ENCODE peak calls at places on chromosomes 5 and 9, in four cellular contexts. M is GM12878, I is transverse colon, J is stomach. U is an unnamed sample.

GRCh38 chr5:105695916-105696315 is 1974.8 kb downstream of the EFNA5 start:
- DNase-seq in J (no peak), M (no peak), I (no peak), U (no peak)

GRCh38 chr9:128047231-128047630 is 19.9 kb downstream of the NAIF1 start:
- DNase-seq in J (no peak), I (no peak), M (no peak), U (no peak)

GRCh38 chr9:17926246-17926645 is 347.4 kb downstream of the SH3GL2 start:
- DNase-seq in M (no peak), I (no peak), J (no peak), U (no peak)

GRCh38 chr5:96714951-96715451 is 52.8 kb downstream of the CAST start:
- DNase-seq in I (peak; percentile 75), J (peak; percentile 63), M (no peak), U (peak; percentile 73)

GRCh38 chr9:110918316-110919054 is 119.8 kb downstream of the LPAR1 start:
- DNase-seq in M (no peak), I (no peak), J (no peak), U (no peak)

GRCh38 chr5:126445502-126446174 is 22.4 kb downstream of the GRAMD2B start:
- DNase-seq in M (no peak), I (no peak), J (no peak), U (no peak)

GRCh38 chr5:56588636-56589485 is 226.5 kb upstream of the MAP3K1 start:
- DNase-seq in M (peak; percentile 78), J (peak; percentile 32), I (peak; percentile 78), U (peak; percentile 74)

GRCh38 chr5:174084691-174085154 is 39.2 kb downstream of the NSG2 start:
- DNase-seq in J (no peak), I (no peak), M (no peak), U (no peak)

GRCh38 chr9:115923903-115924668 is 229.5 kb upstream of the PAPPA start:
- DNase-seq in I (peak; percentile 7), J (no peak), M (no peak), U (no peak)

GRCh38 chr9:114409103-114409780 is 21.5 kb upstream of the AKNA start:
- DNase-seq in I (no peak), J (no peak), M (no peak), U (no peak)

GRCh38 chr9:71910602-71911060 is 362 bp downstream of the ABHD17B start:
- DNase-seq in I (no peak), M (no peak), J (no peak), U (no peak)

GRCh38 chr9:37293664-37294524 is 128.6 kb upstream of the GRHPR start:
- DNase-seq in M (peak; percentile 91), I (no peak), J (no peak), U (no peak)

GRCh38 chr9:2809692-2810423 is 34.0 kb downstream of the PUM3 start:
- DNase-seq in I (no peak), J (no peak), M (no peak), U (no peak)

GRCh38 chr9:133887540-133888047 is 104.5 kb downstream of the VAV2 start:
- DNase-seq in I (no peak), J (no peak), M (no peak), U (no peak)

GRCh38 chr9:133888779-133889491 is 103.2 kb downstream of the VAV2 start:
- DNase-seq in I (no peak), M (no peak), J (no peak), U (no peak)

GRCh38 chr9:133889498-133890301 is 102.4 kb downstream of the VAV2 start:
- DNase-seq in J (no peak), M (no peak), I (no peak), U (no peak)

GRCh38 chr9:133886563-133887501 is 105.3 kb downstream of the VAV2 start:
- DNase-seq in M (no peak), J (no peak), I (no peak), U (no peak)

DNA sequence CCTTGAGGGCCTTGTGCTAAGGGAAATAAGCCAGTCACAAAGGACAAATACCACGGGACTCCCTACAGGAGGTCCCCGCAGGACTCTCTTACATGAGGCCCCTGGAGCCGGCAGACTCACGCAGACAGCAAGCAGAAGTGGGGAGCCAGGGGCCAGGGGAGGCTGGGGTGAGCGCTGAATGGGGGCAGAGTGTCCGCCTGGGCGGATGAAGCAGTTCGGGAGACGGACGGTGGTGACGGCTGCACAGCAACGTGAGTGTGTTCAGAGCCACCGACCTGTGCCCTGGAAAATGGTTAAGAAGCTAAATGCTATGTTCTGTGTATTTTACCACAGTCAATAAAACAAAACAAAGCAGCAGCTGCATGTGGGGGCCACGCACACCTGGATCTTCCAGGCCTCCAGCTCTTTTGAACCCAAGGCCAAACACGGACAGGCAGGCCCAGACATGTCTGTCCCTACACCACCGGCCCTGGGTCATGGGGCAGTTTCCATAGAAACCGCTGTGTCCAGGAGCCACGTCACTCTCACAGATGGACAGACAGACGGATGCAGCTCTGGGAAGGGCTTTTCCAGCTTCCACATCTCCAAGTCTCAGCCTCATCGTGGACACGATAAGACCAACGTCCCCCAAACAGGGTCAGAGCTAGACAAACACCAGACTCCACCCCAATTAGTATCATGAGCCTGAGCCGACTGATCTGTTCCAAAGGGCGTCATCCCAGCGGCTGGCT is 103.9 kb downstream of the VAV2 start:
- DNase-seq in M (no peak), I (no peak), J (no peak), U (no peak)
- TF ChIP-seq EP300 in M (no peak), I (no peak), J (no peak), U (no peak)

GRCh38 chr5:72171667-72172066 is 64.4 kb downstream of the MAP1B start:
- DNase-seq in J (no peak), M (no peak), I (no peak), U (no peak)
- TF ChIP-seq POLR2AphosphoS5 in J (no peak), M (no peak), I (no peak), U (no peak)

DNA sequence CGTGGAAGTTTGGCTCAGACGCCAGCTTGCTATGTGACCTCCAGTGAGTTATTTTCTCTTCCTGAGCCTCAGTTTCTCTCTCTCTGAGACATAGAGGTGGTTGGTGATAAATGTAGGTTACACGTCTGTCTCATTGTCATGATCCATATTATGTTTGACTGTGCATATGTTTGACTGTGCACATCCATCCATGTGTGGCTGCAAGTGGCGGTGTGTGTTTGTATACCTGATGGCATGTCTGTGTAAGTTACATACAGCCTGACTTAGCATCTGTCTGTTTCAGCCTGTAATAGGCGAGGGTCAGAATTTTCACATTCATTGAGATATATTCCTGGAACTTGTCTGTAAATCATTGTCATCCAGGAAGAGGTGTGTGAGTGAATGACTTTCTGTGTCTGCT is 3.3 kb downstream of the SPARC start:
- DNase-seq in I (no peak), M (no peak), J (no peak), U (no peak)
- H3K27ac ChIP-seq in I (peak overlapping the region; percentile 84), M (no peak overlapping the region), J (peak overlapping the region; percentile 18), U (peak overlapping the region; percentile 95)

GRCh38 chr9:31028137-31028536 is 1356.3 kb upstream of the ACO1 start:
- DNase-seq in M (no peak), I (no peak), J (no peak), U (no peak)

GRCh38 chr9:31023793-31024192 is 1360.7 kb upstream of the ACO1 start:
- DNase-seq in I (no peak), J (no peak), M (no peak), U (no peak)

GRCh38 chr9:31032206-31032605 is 1352.2 kb upstream of the ACO1 start:
- DNase-seq in I (no peak), J (no peak), M (no peak), U (no peak)

GRCh38 chr9:31030741-31031202 is 1353.7 kb upstream of the ACO1 start:
- DNase-seq in I (no peak), J (no peak), M (no peak), U (no peak)

GRCh38 chr9:31027678-31028077 is 1356.8 kb upstream of the ACO1 start:
- DNase-seq in I (no peak), J (no peak), M (no peak), U (no peak)
- TF ChIP-seq EP300 in I (no peak), J (no peak), M (no peak), U (no peak)

GRCh38 chr5:176389114-176389768 is 690 bp downstream of the HIGD2A start:
- DNase-seq in J (no peak), I (no peak), M (no peak), U (no peak)
- TF ChIP-seq POLR2AphosphoS5 in J (peak; percentile 64), I (peak; percentile 96), M (peak; percentile 81), U (peak; percentile 92)

GRCh38 chr5:132260714-132261615 is 3.5 kb downstream of the PDLIM4 start:
- DNase-seq in I (peak; percentile 46), J (peak; percentile 59), M (peak; percentile 61), U (peak; percentile 92)
- H3K27ac ChIP-seq in I (peak overlapping the region; percentile 96), J (peak overlapping the region; percentile 86), M (no peak overlapping the region), U (peak overlapping the region; percentile 99)

GRCh38 chr9:16832101-16832500 is 38.4 kb downstream of the BNC2 start:
- DNase-seq in J (no peak), M (no peak), I (no peak), U (no peak)
- TF ChIP-seq EP300 in J (no peak), M (no peak), I (no peak), U (no peak)

GRCh38 chr9:108575286-108575685 is 280.5 kb downstream of the ACTL7B start:
- DNase-seq in J (no peak), I (no peak), M (no peak), U (no peak)

GRCh38 chr9:108582716-108583115 is 273.1 kb downstream of the ACTL7B start:
- DNase-seq in J (no peak), M (no peak), I (no peak), U (no peak)

GRCh38 chr9:108584860-108585259 is 270.9 kb downstream of the ACTL7B start:
- DNase-seq in I (no peak), M (no peak), J (no peak), U (no peak)

DNA sequence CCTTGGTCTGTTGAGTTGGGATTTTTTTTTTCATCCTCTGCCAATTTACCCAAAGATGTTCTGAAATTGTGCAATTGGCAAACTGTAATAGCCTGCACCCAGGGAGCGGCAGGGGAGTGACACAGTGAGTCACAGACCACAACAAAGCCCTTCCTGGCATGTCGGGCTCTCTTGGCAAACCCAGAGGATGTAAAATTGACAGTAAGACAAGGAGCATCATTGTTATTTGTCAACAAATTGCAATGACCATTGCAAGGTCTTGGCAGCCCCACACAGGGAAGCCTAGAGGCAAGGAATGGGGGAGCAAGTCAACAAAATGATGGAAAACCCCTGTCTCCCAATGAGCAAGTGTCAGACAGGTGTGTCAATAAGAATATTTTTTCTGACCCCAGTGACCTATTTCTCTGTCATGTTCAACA is 275.8 kb downstream of the ACTL7B start:
- DNase-seq in M (no peak), J (no peak), I (peak; percentile 27), U (no peak)
- TF ChIP-seq POLR2AphosphoS5 in M (no peak), J (no peak), I (no peak), U (no peak)

GRCh38 chr9:87498046-87498815 is 564 bp downstream of the DAPK1 start:
- DNase-seq in I (peak; percentile 45), M (no peak), J (peak; percentile 57), U (peak; percentile 78)

GRCh38 chr9:87497604-87498045 is at the start of gene DAPK1:
- DNase-seq in J (peak; percentile 79), M (no peak), I (peak; percentile 72), U (peak; percentile 83)

GRCh38 chr9:87498816-87499454 is 1.3 kb downstream of the DAPK1 start:
- DNase-seq in I (no peak), M (no peak), J (no peak), U (no peak)

GRCh38 chr9:87494970-87495471 is 2.6 kb upstream of the DAPK1 start:
- DNase-seq in M (no peak), I (peak; percentile 29), J (no peak), U (no peak)

GRCh38 chr9:87497080-87497603 is 525 bp upstream of the DAPK1 start:
- DNase-seq in I (no peak), J (no peak), M (no peak), U (no peak)
- H3K27ac ChIP-seq in I (peak overlapping the region; percentile 81), J (peak overlapping the region; percentile 91), M (peak overlapping the region; percentile 85), U (peak overlapping the region; percentile 89)

GRCh38 chr9:94870793-94871558 is 144.5 kb downstream of the AOPEP start:
- DNase-seq in M (no peak), J (no peak), I (no peak), U (no peak)
- TF ChIP-seq EP300 in M (no peak), J (no peak), I (no peak), U (no peak)